ENCODE peak calls at places on chromosomes 6 and 20, in nine cellular contexts. One of them, this sample, is unnamed. For H3K9me3, the result is how much of the 10 kb centered on the place peaks cover.

GRCh38 chr6:169886631-169887227 is 135.3 kb downstream of the ERMARD start:
- DNase-seq in uterus: no peak
- DNase-seq in left ventricle myocardium inferior: no peak
- DNase-seq in Panc1: no peak
- DNase-seq in small intestine: no peak
- DNase-seq in upper lobe of right lung: no peak
- DNase-seq in GM23248: no peak
- DNase-seq in colonic mucosa: no peak
- DNase-seq in pancreas: no peak
- DNase-seq in this sample: peak

GRCh38 chr20:1893721-1894470 is 1.3 kb upstream of the SIRPA start:
- DNase-seq in uterus: peak
- DNase-seq in left ventricle myocardium inferior: peak
- DNase-seq in Panc1: no peak
- DNase-seq in small intestine: no peak
- DNase-seq in upper lobe of right lung: peak
- DNase-seq in GM23248: peak
- DNase-seq in colonic mucosa: peak
- DNase-seq in pancreas: no peak
- DNase-seq in this sample: peak

GRCh38 chr6:132483779-132484679 is 28.9 kb downstream of the STX7 start:
- DNase-seq in uterus: no peak
- DNase-seq in left ventricle myocardium inferior: no peak
- DNase-seq in Panc1: peak
- DNase-seq in small intestine: peak
- DNase-seq in upper lobe of right lung: no peak
- DNase-seq in GM23248: peak
- DNase-seq in colonic mucosa: peak
- DNase-seq in pancreas: no peak
- DNase-seq in this sample: no peak

GRCh38 chr20:47231382-47232042 is 125.0 kb downstream of the ZMYND8 start:
- DNase-seq in uterus: no peak
- DNase-seq in left ventricle myocardium inferior: no peak
- DNase-seq in Panc1: no peak
- DNase-seq in small intestine: no peak
- DNase-seq in upper lobe of right lung: no peak
- DNase-seq in GM23248: peak
- DNase-seq in colonic mucosa: no peak
- DNase-seq in pancreas: no peak
- DNase-seq in this sample: no peak

GRCh38 chr20:54726687-54727086 is 251.3 kb downstream of the DOK5 start:
- DNase-seq in uterus: no peak
- DNase-seq in left ventricle myocardium inferior: no peak
- DNase-seq in Panc1: no peak
- DNase-seq in small intestine: no peak
- DNase-seq in upper lobe of right lung: no peak
- DNase-seq in GM23248: no peak
- DNase-seq in colonic mucosa: no peak
- DNase-seq in pancreas: no peak
- DNase-seq in this sample: no peak

GRCh38 chr6:143262859-143263258 is 187.6 kb downstream of the ADAT2 start:
- DNase-seq in uterus: no peak
- DNase-seq in left ventricle myocardium inferior: no peak
- DNase-seq in Panc1: no peak
- DNase-seq in small intestine: no peak
- DNase-seq in upper lobe of right lung: no peak
- DNase-seq in GM23248: no peak
- DNase-seq in colonic mucosa: no peak
- DNase-seq in pancreas: no peak
- DNase-seq in this sample: no peak

GRCh38 chr6:168372871-168373270 is 53.3 kb upstream of the DACT2 start:
- DNase-seq in uterus: no peak
- DNase-seq in left ventricle myocardium inferior: no peak
- DNase-seq in Panc1: no peak
- DNase-seq in small intestine: peak
- DNase-seq in upper lobe of right lung: peak
- DNase-seq in GM23248: no peak
- DNase-seq in colonic mucosa: peak
- DNase-seq in pancreas: peak
- DNase-seq in this sample: no peak

GRCh38 chr20:1964061-1964460 is 29.8 kb downstream of the PDYN start:
- DNase-seq in uterus: no peak
- DNase-seq in left ventricle myocardium inferior: no peak
- DNase-seq in Panc1: no peak
- DNase-seq in small intestine: no peak
- DNase-seq in upper lobe of right lung: no peak
- DNase-seq in GM23248: no peak
- DNase-seq in colonic mucosa: no peak
- DNase-seq in pancreas: no peak
- DNase-seq in this sample: no peak

GRCh38 chr20:25275813-25276532 is 28.1 kb downstream of the PYGB start:
- DNase-seq in uterus: peak
- DNase-seq in left ventricle myocardium inferior: peak
- DNase-seq in Panc1: no peak
- DNase-seq in small intestine: no peak
- DNase-seq in upper lobe of right lung: peak
- DNase-seq in GM23248: no peak
- DNase-seq in colonic mucosa: no peak
- DNase-seq in pancreas: peak
- DNase-seq in this sample: no peak

GRCh38 chr6:1400126-1400850 is 10.9 kb downstream of the FOXF2 start:
- DNase-seq in uterus: no peak
- DNase-seq in left ventricle myocardium inferior: no peak
- DNase-seq in Panc1: no peak
- DNase-seq in small intestine: no peak
- DNase-seq in upper lobe of right lung: no peak
- DNase-seq in GM23248: no peak
- DNase-seq in colonic mucosa: no peak
- DNase-seq in pancreas: no peak
- DNase-seq in this sample: no peak

GRCh38 chr6:90080876-90081464 is 186.7 kb downstream of the GJA10 start:
- DNase-seq in uterus: no peak
- DNase-seq in left ventricle myocardium inferior: no peak
- DNase-seq in Panc1: no peak
- DNase-seq in small intestine: peak
- DNase-seq in upper lobe of right lung: no peak
- DNase-seq in GM23248: no peak
- DNase-seq in colonic mucosa: no peak
- DNase-seq in pancreas: no peak
- DNase-seq in this sample: no peak

GRCh38 chr6:127198549-127198948 is 68.1 kb upstream of the RNF146 start:
- DNase-seq in uterus: no peak
- DNase-seq in left ventricle myocardium inferior: no peak
- DNase-seq in Panc1: no peak
- DNase-seq in small intestine: no peak
- DNase-seq in upper lobe of right lung: no peak
- DNase-seq in GM23248: peak
- DNase-seq in colonic mucosa: no peak
- DNase-seq in pancreas: no peak
- DNase-seq in this sample: no peak

GRCh38 chr6:89731924-89732568 is 87.5 kb downstream of the MDN1 start:
- DNase-seq in uterus: no peak
- DNase-seq in left ventricle myocardium inferior: no peak
- DNase-seq in Panc1: no peak
- DNase-seq in small intestine: no peak
- DNase-seq in upper lobe of right lung: no peak
- DNase-seq in GM23248: no peak
- DNase-seq in colonic mucosa: no peak
- DNase-seq in pancreas: no peak
- DNase-seq in this sample: no peak

GRCh38 chr20:54123587-54124180 is 50.1 kb downstream of the CYP24A1 start:
- DNase-seq in uterus: peak
- DNase-seq in left ventricle myocardium inferior: no peak
- DNase-seq in Panc1: no peak
- DNase-seq in small intestine: peak
- DNase-seq in upper lobe of right lung: peak
- DNase-seq in GM23248: peak
- DNase-seq in colonic mucosa: peak
- DNase-seq in pancreas: no peak
- DNase-seq in this sample: no peak

GRCh38 chr6:128515550-128516513 is 4.6 kb downstream of the PTPRK start:
- DNase-seq in uterus: no peak
- DNase-seq in left ventricle myocardium inferior: no peak
- DNase-seq in Panc1: no peak
- DNase-seq in small intestine: no peak
- DNase-seq in upper lobe of right lung: no peak
- DNase-seq in GM23248: peak
- DNase-seq in colonic mucosa: no peak
- DNase-seq in pancreas: no peak
- DNase-seq in this sample: no peak

GRCh38 chr20:47487175-47487917 is 14.3 kb upstream of the NCOA3 start:
- DNase-seq in uterus: no peak
- DNase-seq in left ventricle myocardium inferior: no peak
- DNase-seq in Panc1: no peak
- DNase-seq in small intestine: peak
- DNase-seq in upper lobe of right lung: no peak
- DNase-seq in GM23248: no peak
- DNase-seq in colonic mucosa: no peak
- DNase-seq in pancreas: no peak
- DNase-seq in this sample: no peak

GRCh38 chr20:62805711-62806382 is 1.2 kb downstream of the OGFR start:
- DNase-seq in uterus: no peak
- DNase-seq in left ventricle myocardium inferior: no peak
- DNase-seq in Panc1: no peak
- DNase-seq in small intestine: no peak
- DNase-seq in upper lobe of right lung: peak
- DNase-seq in GM23248: no peak
- DNase-seq in colonic mucosa: no peak
- DNase-seq in pancreas: no peak
- DNase-seq in this sample: peak

DNA sequence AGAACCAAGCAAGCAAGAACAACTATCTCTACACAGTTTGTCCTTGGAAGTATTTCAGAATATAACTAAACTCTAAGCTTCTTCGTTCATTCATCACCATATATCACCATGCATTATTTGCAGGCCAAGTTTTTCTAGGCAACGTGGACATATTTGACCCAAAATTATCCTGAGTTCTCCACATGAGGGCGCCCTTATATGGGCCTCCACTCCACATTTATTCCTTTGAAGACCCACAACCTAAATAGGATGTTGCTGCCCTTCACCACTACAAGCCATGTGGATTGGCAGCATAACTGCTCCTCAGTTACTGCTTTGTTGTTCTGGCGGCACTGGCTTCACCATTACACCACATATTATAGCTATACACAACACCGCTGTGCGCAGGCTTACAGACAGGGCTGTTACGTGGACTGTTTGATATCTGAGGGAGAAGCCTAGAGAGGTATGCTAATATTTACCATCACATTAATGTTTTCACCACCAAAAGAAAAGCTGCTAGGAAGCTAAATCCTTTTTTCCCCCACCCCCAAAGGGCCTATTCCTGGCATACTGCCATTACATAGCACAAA is 411.8 kb downstream of the C6orf118 start:
- DNase-seq in uterus: no peak
- DNase-seq in left ventricle myocardium inferior: no peak
- DNase-seq in Panc1: no peak
- DNase-seq in small intestine: no peak
- DNase-seq in upper lobe of right lung: no peak
- DNase-seq in GM23248: peak
- DNase-seq in colonic mucosa: no peak
- DNase-seq in pancreas: no peak
- DNase-seq in this sample: no peak
- H3K9me3 ChIP-seq in uterus: under half
- H3K9me3 ChIP-seq in left ventricle myocardium inferior: under half
- H3K9me3 ChIP-seq in Panc1: under half
- H3K9me3 ChIP-seq in small intestine: under half
- H3K9me3 ChIP-seq in upper lobe of right lung: under half
- H3K9me3 ChIP-seq in GM23248: under half
- H3K9me3 ChIP-seq in colonic mucosa: under half
- H3K9me3 ChIP-seq in pancreas: under half
- H3K9me3 ChIP-seq in this sample: under half

GRCh38 chr20:56001890-56002289 is 3.4 kb downstream of the CBLN4 start:
- DNase-seq in uterus: no peak
- DNase-seq in left ventricle myocardium inferior: no peak
- DNase-seq in Panc1: no peak
- DNase-seq in small intestine: no peak
- DNase-seq in upper lobe of right lung: no peak
- DNase-seq in GM23248: no peak
- DNase-seq in colonic mucosa: no peak
- DNase-seq in pancreas: no peak
- DNase-seq in this sample: no peak
- H3K9me3 ChIP-seq in uterus: under half
- H3K9me3 ChIP-seq in left ventricle myocardium inferior: under half
- H3K9me3 ChIP-seq in Panc1: under half
- H3K9me3 ChIP-seq in small intestine: under half
- H3K9me3 ChIP-seq in upper lobe of right lung: under half
- H3K9me3 ChIP-seq in GM23248: under half
- H3K9me3 ChIP-seq in colonic mucosa: under half
- H3K9me3 ChIP-seq in pancreas: under half
- H3K9me3 ChIP-seq in this sample: under half

GRCh38 chr6:4806308-4807190 is 30.3 kb downstream of the CDYL start:
- DNase-seq in uterus: no peak
- DNase-seq in left ventricle myocardium inferior: no peak
- DNase-seq in Panc1: no peak
- DNase-seq in small intestine: no peak
- DNase-seq in upper lobe of right lung: no peak
- DNase-seq in GM23248: no peak
- DNase-seq in colonic mucosa: no peak
- DNase-seq in pancreas: no peak
- DNase-seq in this sample: no peak
- H3K9me3 ChIP-seq in uterus: under half
- H3K9me3 ChIP-seq in left ventricle myocardium inferior: under half
- H3K9me3 ChIP-seq in Panc1: under half
- H3K9me3 ChIP-seq in small intestine: under half
- H3K9me3 ChIP-seq in upper lobe of right lung: under half
- H3K9me3 ChIP-seq in GM23248: under half
- H3K9me3 ChIP-seq in colonic mucosa: under half
- H3K9me3 ChIP-seq in pancreas: under half
- H3K9me3 ChIP-seq in this sample: under half

GRCh38 chr20:59703046-59703445 is 98.7 kb downstream of the PHACTR3 start:
- DNase-seq in uterus: no peak
- DNase-seq in left ventricle myocardium inferior: no peak
- DNase-seq in Panc1: no peak
- DNase-seq in small intestine: no peak
- DNase-seq in upper lobe of right lung: no peak
- DNase-seq in GM23248: peak
- DNase-seq in colonic mucosa: no peak
- DNase-seq in pancreas: no peak
- DNase-seq in this sample: no peak

GRCh38 chr20:59708326-59708725 is 104.0 kb downstream of the PHACTR3 start:
- DNase-seq in uterus: no peak
- DNase-seq in left ventricle myocardium inferior: no peak
- DNase-seq in Panc1: no peak
- DNase-seq in small intestine: no peak
- DNase-seq in upper lobe of right lung: no peak
- DNase-seq in GM23248: no peak
- DNase-seq in colonic mucosa: no peak
- DNase-seq in pancreas: no peak
- DNase-seq in this sample: no peak

GRCh38 chr20:59706106-59706693 is 101.9 kb downstream of the PHACTR3 start:
- DNase-seq in uterus: no peak
- DNase-seq in left ventricle myocardium inferior: no peak
- DNase-seq in Panc1: no peak
- DNase-seq in small intestine: no peak
- DNase-seq in upper lobe of right lung: no peak
- DNase-seq in GM23248: no peak
- DNase-seq in colonic mucosa: no peak
- DNase-seq in pancreas: no peak
- DNase-seq in this sample: no peak

GRCh38 chr20:59709636-59710035 is 105.3 kb downstream of the PHACTR3 start:
- DNase-seq in uterus: no peak
- DNase-seq in left ventricle myocardium inferior: no peak
- DNase-seq in Panc1: no peak
- DNase-seq in small intestine: no peak
- DNase-seq in upper lobe of right lung: no peak
- DNase-seq in GM23248: no peak
- DNase-seq in colonic mucosa: no peak
- DNase-seq in pancreas: no peak
- DNase-seq in this sample: no peak

GRCh38 chr20:59705651-59706101 is 101.3 kb downstream of the PHACTR3 start:
- DNase-seq in uterus: no peak
- DNase-seq in left ventricle myocardium inferior: no peak
- DNase-seq in Panc1: no peak
- DNase-seq in small intestine: peak
- DNase-seq in upper lobe of right lung: no peak
- DNase-seq in GM23248: no peak
- DNase-seq in colonic mucosa: no peak
- DNase-seq in pancreas: no peak
- DNase-seq in this sample: no peak
- H3K9me3 ChIP-seq in uterus: under half
- H3K9me3 ChIP-seq in left ventricle myocardium inferior: under half
- H3K9me3 ChIP-seq in Panc1: under half
- H3K9me3 ChIP-seq in small intestine: under half
- H3K9me3 ChIP-seq in upper lobe of right lung: under half
- H3K9me3 ChIP-seq in GM23248: under half
- H3K9me3 ChIP-seq in colonic mucosa: under half
- H3K9me3 ChIP-seq in pancreas: under half
- H3K9me3 ChIP-seq in this sample: under half

This sample was measured in right atrium auricular region.